ENCODE peak calls at places on chromosome 21, in four cellular contexts. G is Calu3; D is activated CD8-positive, alpha-beta memory T cell treated with anti-CD3 and anti-CD28 coated beads for 48 hours; X is T follicular helper cell. Q is an unnamed sample.

GRCh38 chr21:16570196-16570595 is 840.4 kb downstream of the USP25 start:
- DNase-seq in G (no peak), D (no peak), X (no peak), Q (no peak)

GRCh38 chr21:42021751-42022430 is 11.7 kb upstream of the ZBTB21 start:
- DNase-seq in G (no peak), D (no peak), X (no peak), Q (no peak)

GRCh38 chr21:45418301-45419071 is 13.5 kb downstream of the COL18A1 start:
- DNase-seq in G (no peak), D (no peak), X (no peak), Q (no peak)

GRCh38 chr21:34812510-34813265 is 143.9 kb downstream of the CLIC6 start:
- DNase-seq in G (no peak), D (no peak), X (no peak), Q (no peak)

GRCh38 chr21:41086551-41086950 is 81.4 kb upstream of the BACE2 start:
- DNase-seq in G (no peak), D (no peak), X (no peak), Q (no peak)

GRCh38 chr21:39263372-39263771 is 50.1 kb downstream of the BRWD1 start:
- DNase-seq in G (no peak), D (no peak), X (no peak), Q (no peak)

GRCh38 chr21:42237577-42237976 is 18.6 kb downstream of the ABCG1 start:
- DNase-seq in G (no peak), D (no peak), X (no peak), Q (no peak)

GRCh38 chr21:44712203-44713028 is 1.0 kb upstream of the TSPEAR start:
- DNase-seq in G (no peak), D (no peak), X (no peak), Q (no peak)

GRCh38 chr21:38825269-38825668 is 19.5 kb downstream of the ETS2 start:
- DNase-seq in G (no peak), D (no peak), X (no peak), Q (no peak)

GRCh38 chr21:41877901-41878830 is 978 bp downstream of the PRDM15 start:
- DNase-seq in G (peak), D (no peak), X (no peak), Q (peak)

GRCh38 chr21:45219517-45219916 is 68.2 kb downstream of the POFUT2 start:
- DNase-seq in G (no peak), D (no peak), X (no peak), Q (no peak)

Q was measured in naive B cell.